ENCODE peak calls at places on chromosomes 2 and 18, in ten cellular contexts. One of them, this sample, is unnamed.
A peak's percentile ranks its signal among the peaks of the same experiment; 100 is the strongest.

GRCh38 chr18:23981369-23981768 is 33.2 kb upstream of the TTC39C start:
- DNase-seq in brain microvascular endothelial cell: no peak
- DNase-seq in IMR-90: no peak
- DNase-seq in ascending aorta: no peak
- DNase-seq in right cardiac atrium: no peak
- DNase-seq in thoracic aorta: no peak
- DNase-seq in GM23338: no peak
- DNase-seq in neural progenitor cell: peak; percentile 46
- DNase-seq in pancreas: no peak
- DNase-seq in astrocyte: no peak
- DNase-seq in this sample: no peak

GRCh38 chr2:38748857-38749804 is 2.0 kb downstream of the SRSF7 start:
- DNase-seq in neural progenitor cell: no peak
- DNase-seq in right cardiac atrium: no peak
- DNase-seq in pancreas: no peak
- DNase-seq in IMR-90: no peak
- DNase-seq in astrocyte: no peak
- DNase-seq in ascending aorta: no peak
- DNase-seq in brain microvascular endothelial cell: no peak
- DNase-seq in thoracic aorta: no peak
- DNase-seq in GM23338: no peak
- DNase-seq in this sample: no peak

GRCh38 chr2:17043173-17043572 is 377.5 kb upstream of the CYRIA start:
- DNase-seq in thoracic aorta: no peak
- DNase-seq in IMR-90: peak; percentile 43
- DNase-seq in pancreas: no peak
- DNase-seq in right cardiac atrium: no peak
- DNase-seq in ascending aorta: no peak
- DNase-seq in neural progenitor cell: no peak
- DNase-seq in astrocyte: peak; percentile 71
- DNase-seq in GM23338: no peak
- DNase-seq in brain microvascular endothelial cell: peak; percentile 20
- DNase-seq in this sample: no peak

GRCh38 chr2:109129921-109130725 is 1.1 kb downstream of the SH3RF3 start:
- DNase-seq in ascending aorta: peak; percentile 70
- DNase-seq in thoracic aorta: no peak
- DNase-seq in right cardiac atrium: peak; percentile 69
- DNase-seq in GM23338: peak; percentile 34
- DNase-seq in pancreas: peak; percentile 60
- DNase-seq in IMR-90: peak; percentile 56
- DNase-seq in neural progenitor cell: peak; percentile 34
- DNase-seq in astrocyte: peak; percentile 7
- DNase-seq in brain microvascular endothelial cell: no peak
- DNase-seq in this sample: no peak

GRCh38 chr2:45233301-45233700 is 224.0 kb upstream of the SIX2 start:
- DNase-seq in GM23338: no peak
- DNase-seq in thoracic aorta: no peak
- DNase-seq in IMR-90: no peak
- DNase-seq in right cardiac atrium: no peak
- DNase-seq in astrocyte: no peak
- DNase-seq in neural progenitor cell: no peak
- DNase-seq in ascending aorta: no peak
- DNase-seq in brain microvascular endothelial cell: no peak
- DNase-seq in pancreas: no peak
- DNase-seq in this sample: no peak

GRCh38 chr2:20641123-20641985 is 9.5 kb downstream of the HS1BP3 start:
- DNase-seq in thoracic aorta: peak; percentile 94
- DNase-seq in neural progenitor cell: no peak
- DNase-seq in brain microvascular endothelial cell: peak; percentile 81
- DNase-seq in right cardiac atrium: peak; percentile 61
- DNase-seq in astrocyte: peak; percentile 87
- DNase-seq in ascending aorta: peak; percentile 98
- DNase-seq in IMR-90: peak; percentile 77
- DNase-seq in GM23338: no peak
- DNase-seq in pancreas: no peak
- DNase-seq in this sample: no peak

GRCh38 chr2:130241041-130241707 is 42.9 kb upstream of the TUBA3E start:
- DNase-seq in astrocyte: peak; percentile 39
- DNase-seq in brain microvascular endothelial cell: peak; percentile 66
- DNase-seq in pancreas: no peak
- DNase-seq in ascending aorta: no peak
- DNase-seq in thoracic aorta: no peak
- DNase-seq in neural progenitor cell: no peak
- DNase-seq in IMR-90: peak; percentile 5
- DNase-seq in GM23338: no peak
- DNase-seq in right cardiac atrium: no peak
- DNase-seq in this sample: peak; percentile 85

GRCh38 chr2:54396107-54396506 is 60.0 kb upstream of the SPTBN1 start:
- DNase-seq in IMR-90: peak; percentile 81
- DNase-seq in GM23338: no peak
- DNase-seq in astrocyte: peak; percentile 42
- DNase-seq in neural progenitor cell: no peak
- DNase-seq in right cardiac atrium: no peak
- DNase-seq in thoracic aorta: no peak
- DNase-seq in pancreas: no peak
- DNase-seq in brain microvascular endothelial cell: peak; percentile 31
- DNase-seq in ascending aorta: no peak
- DNase-seq in this sample: no peak

GRCh38 chr18:63135101-63135500 is 184.5 kb downstream of the BCL2 start:
- DNase-seq in thoracic aorta: no peak
- DNase-seq in right cardiac atrium: no peak
- DNase-seq in IMR-90: no peak
- DNase-seq in brain microvascular endothelial cell: no peak
- DNase-seq in pancreas: no peak
- DNase-seq in astrocyte: no peak
- DNase-seq in neural progenitor cell: no peak
- DNase-seq in ascending aorta: no peak
- DNase-seq in GM23338: no peak
- DNase-seq in this sample: no peak

GRCh38 chr2:29165362-29166236 is 50.4 kb downstream of the CLIP4 start:
- DNase-seq in IMR-90: peak; percentile 93
- DNase-seq in neural progenitor cell: no peak
- DNase-seq in thoracic aorta: no peak
- DNase-seq in pancreas: no peak
- DNase-seq in astrocyte: peak; percentile 70
- DNase-seq in ascending aorta: no peak
- DNase-seq in right cardiac atrium: no peak
- DNase-seq in GM23338: no peak
- DNase-seq in brain microvascular endothelial cell: peak; percentile 63
- DNase-seq in this sample: no peak

GRCh38 chr2:235940330-235940729 is 227.9 kb downstream of the GBX2 start:
- DNase-seq in pancreas: no peak
- DNase-seq in GM23338: no peak
- DNase-seq in ascending aorta: no peak
- DNase-seq in astrocyte: peak; percentile 99
- DNase-seq in neural progenitor cell: no peak
- DNase-seq in thoracic aorta: no peak
- DNase-seq in right cardiac atrium: peak; percentile 64
- DNase-seq in brain microvascular endothelial cell: peak; percentile 99
- DNase-seq in IMR-90: peak; percentile 97
- DNase-seq in this sample: peak; percentile 58

GRCh38 chr2:187233811-187234210 is 214.2 kb downstream of the CALCRL start:
- DNase-seq in ascending aorta: no peak
- DNase-seq in astrocyte: no peak
- DNase-seq in neural progenitor cell: no peak
- DNase-seq in GM23338: no peak
- DNase-seq in right cardiac atrium: no peak
- DNase-seq in IMR-90: no peak
- DNase-seq in pancreas: no peak
- DNase-seq in brain microvascular endothelial cell: no peak
- DNase-seq in thoracic aorta: no peak
- DNase-seq in this sample: no peak

GRCh38 chr2:102092518-102092917 is 50.0 kb upstream of the IL1R1 start:
- DNase-seq in right cardiac atrium: no peak
- DNase-seq in GM23338: no peak
- DNase-seq in brain microvascular endothelial cell: no peak
- DNase-seq in neural progenitor cell: no peak
- DNase-seq in IMR-90: no peak
- DNase-seq in ascending aorta: no peak
- DNase-seq in thoracic aorta: no peak
- DNase-seq in pancreas: no peak
- DNase-seq in astrocyte: no peak
- DNase-seq in this sample: no peak

GRCh38 chr18:44915213-44915612 is 234.5 kb downstream of the SETBP1 start:
- DNase-seq in neural progenitor cell: no peak
- DNase-seq in IMR-90: no peak
- DNase-seq in ascending aorta: no peak
- DNase-seq in astrocyte: no peak
- DNase-seq in pancreas: no peak
- DNase-seq in GM23338: no peak
- DNase-seq in thoracic aorta: no peak
- DNase-seq in brain microvascular endothelial cell: no peak
- DNase-seq in right cardiac atrium: no peak
- DNase-seq in this sample: no peak

GRCh38 chr2:126700073-126700581 is 44.2 kb downstream of the GYPC start:
- DNase-seq in IMR-90: peak; percentile 42
- DNase-seq in right cardiac atrium: no peak
- DNase-seq in brain microvascular endothelial cell: no peak
- DNase-seq in neural progenitor cell: no peak
- DNase-seq in pancreas: no peak
- DNase-seq in ascending aorta: peak; percentile 11
- DNase-seq in thoracic aorta: no peak
- DNase-seq in astrocyte: peak; percentile 9
- DNase-seq in GM23338: peak; percentile 28
- DNase-seq in this sample: no peak

GRCh38 chr2:109317471-109318090 is 188.6 kb downstream of the SH3RF3 start:
- DNase-seq in right cardiac atrium: no peak
- DNase-seq in IMR-90: peak; percentile 58
- DNase-seq in neural progenitor cell: no peak
- DNase-seq in thoracic aorta: no peak
- DNase-seq in astrocyte: no peak
- DNase-seq in GM23338: no peak
- DNase-seq in brain microvascular endothelial cell: no peak
- DNase-seq in ascending aorta: no peak
- DNase-seq in pancreas: no peak
- DNase-seq in this sample: no peak

GRCh38 chr2:112749755-112750559 is 14.5 kb downstream of the CKAP2L start:
- DNase-seq in GM23338: peak; percentile 87
- DNase-seq in brain microvascular endothelial cell: peak; percentile 81
- DNase-seq in ascending aorta: peak; percentile 73
- DNase-seq in right cardiac atrium: peak; percentile 84
- DNase-seq in astrocyte: peak; percentile 49
- DNase-seq in neural progenitor cell: peak; percentile 80
- DNase-seq in thoracic aorta: no peak
- DNase-seq in IMR-90: peak; percentile 77
- DNase-seq in pancreas: peak; percentile 89
- DNase-seq in this sample: peak; percentile 69
- H3K27ac ChIP-seq in GM23338: no peak overlapping the region
- H3K27ac ChIP-seq in brain microvascular endothelial cell: peak overlapping the region; percentile 81
- H3K27ac ChIP-seq in ascending aorta: no peak overlapping the region
- H3K27ac ChIP-seq in right cardiac atrium: no peak overlapping the region
- H3K27ac ChIP-seq in astrocyte: peak overlapping the region; percentile 24
- H3K27ac ChIP-seq in neural progenitor cell: no peak overlapping the region
- H3K27ac ChIP-seq in thoracic aorta: no peak overlapping the region
- H3K27ac ChIP-seq in IMR-90: no peak overlapping the region
- H3K27ac ChIP-seq in pancreas: no peak overlapping the region
- H3K27ac ChIP-seq in this sample: no peak overlapping the region

DNA sequence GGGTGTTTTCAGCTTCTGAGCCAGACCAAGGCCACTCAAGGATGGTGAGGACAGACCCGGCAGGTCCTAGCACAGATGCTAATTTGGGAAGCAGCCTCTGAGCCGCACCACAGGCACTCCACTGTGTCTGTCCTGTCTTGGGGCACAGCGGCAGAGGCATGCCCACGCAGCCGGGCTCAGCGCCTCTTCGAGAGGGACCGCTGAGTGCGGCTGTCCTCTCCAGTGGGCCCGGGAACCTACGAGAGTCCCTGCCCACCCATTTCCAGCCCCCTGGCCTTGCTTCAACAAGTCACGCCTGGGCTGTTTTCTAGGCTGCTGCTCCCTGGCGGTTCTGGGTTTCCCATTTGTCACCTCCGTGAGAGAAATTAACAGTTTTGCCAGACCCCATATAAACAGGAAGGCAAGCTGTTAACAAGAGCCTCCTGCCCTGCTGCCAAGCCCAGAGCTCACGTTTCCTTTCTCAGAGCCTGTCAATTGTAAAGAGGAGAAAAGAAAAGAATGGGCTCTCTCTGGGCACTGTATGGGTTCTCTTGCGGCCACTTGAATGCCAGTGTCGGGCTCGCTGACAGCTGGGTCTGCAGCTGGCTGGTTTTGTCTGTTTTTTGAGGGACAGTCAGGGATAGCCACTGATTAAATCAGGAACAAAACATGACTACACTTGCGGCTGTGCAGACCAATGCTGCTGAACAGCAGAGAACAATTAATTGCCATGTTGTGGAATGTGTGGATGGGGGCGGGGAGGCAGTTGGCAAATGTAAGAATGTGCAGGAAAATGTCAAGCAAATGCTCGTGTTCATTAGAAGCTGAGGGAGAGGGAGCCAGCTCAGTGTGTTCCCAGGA is 30.6 kb downstream of the TMEM17 start:
- DNase-seq in brain microvascular endothelial cell: no peak
- DNase-seq in pancreas: no peak
- DNase-seq in right cardiac atrium: peak; percentile 65
- DNase-seq in astrocyte: no peak
- DNase-seq in ascending aorta: peak; percentile 62
- DNase-seq in thoracic aorta: no peak
- DNase-seq in GM23338: peak; percentile 20
- DNase-seq in neural progenitor cell: peak; percentile 72
- DNase-seq in IMR-90: no peak
- DNase-seq in this sample: no peak
- H3K27ac ChIP-seq in brain microvascular endothelial cell: no peak overlapping the region
- H3K27ac ChIP-seq in pancreas: peak overlapping the region; percentile 45
- H3K27ac ChIP-seq in right cardiac atrium: peak overlapping the region; percentile 39
- H3K27ac ChIP-seq in astrocyte: no peak overlapping the region
- H3K27ac ChIP-seq in ascending aorta: peak overlapping the region; percentile 67
- H3K27ac ChIP-seq in thoracic aorta: peak overlapping the region; percentile 29
- H3K27ac ChIP-seq in GM23338: peak overlapping the region; percentile 27
- H3K27ac ChIP-seq in neural progenitor cell: peak overlapping the region; percentile 14
- H3K27ac ChIP-seq in IMR-90: no peak overlapping the region
- H3K27ac ChIP-seq in this sample: no peak overlapping the region

GRCh38 chr2:226136739-226137138 is 662.9 kb downstream of the IRS1 start:
- DNase-seq in ascending aorta: no peak
- DNase-seq in right cardiac atrium: peak; percentile 41
- DNase-seq in thoracic aorta: no peak
- DNase-seq in GM23338: no peak
- DNase-seq in neural progenitor cell: no peak
- DNase-seq in brain microvascular endothelial cell: no peak
- DNase-seq in IMR-90: no peak
- DNase-seq in pancreas: no peak
- DNase-seq in astrocyte: no peak
- DNase-seq in this sample: no peak
- H3K27ac ChIP-seq in ascending aorta: no peak overlapping the region
- H3K27ac ChIP-seq in right cardiac atrium: no peak overlapping the region
- H3K27ac ChIP-seq in thoracic aorta: no peak overlapping the region
- H3K27ac ChIP-seq in GM23338: no peak overlapping the region
- H3K27ac ChIP-seq in neural progenitor cell: no peak overlapping the region
- H3K27ac ChIP-seq in brain microvascular endothelial cell: no peak overlapping the region
- H3K27ac ChIP-seq in IMR-90: peak overlapping the region; percentile 61
- H3K27ac ChIP-seq in pancreas: peak overlapping the region; percentile 75
- H3K27ac ChIP-seq in astrocyte: no peak overlapping the region
- H3K27ac ChIP-seq in this sample: no peak overlapping the region

DNA sequence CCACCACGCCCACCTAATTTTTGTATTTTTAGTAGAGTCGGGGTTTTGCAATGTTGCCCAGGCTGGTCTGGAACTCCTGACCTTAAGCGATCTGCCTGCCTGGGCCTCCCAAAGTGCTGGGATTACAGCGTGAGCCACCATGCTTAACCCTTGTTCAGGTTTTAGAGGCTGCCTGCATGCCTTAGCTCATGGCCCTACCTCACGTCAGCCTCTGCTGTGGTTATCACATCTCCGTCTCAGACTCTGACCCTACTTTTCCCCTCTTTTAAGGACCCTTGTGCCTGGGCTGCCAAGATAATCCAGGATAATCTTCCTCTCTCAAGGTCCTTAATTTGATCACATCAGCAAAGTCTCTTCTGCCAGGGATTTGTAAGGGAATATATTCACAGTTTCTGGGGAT is 98.2 kb upstream of the PMAIP1 start:
- DNase-seq in astrocyte: no peak
- DNase-seq in IMR-90: no peak
- DNase-seq in right cardiac atrium: no peak
- DNase-seq in pancreas: no peak
- DNase-seq in thoracic aorta: no peak
- DNase-seq in neural progenitor cell: no peak
- DNase-seq in ascending aorta: no peak
- DNase-seq in brain microvascular endothelial cell: no peak
- DNase-seq in GM23338: no peak
- DNase-seq in this sample: no peak
- H3K27ac ChIP-seq in astrocyte: no peak overlapping the region
- H3K27ac ChIP-seq in IMR-90: no peak overlapping the region
- H3K27ac ChIP-seq in right cardiac atrium: no peak overlapping the region
- H3K27ac ChIP-seq in pancreas: no peak overlapping the region
- H3K27ac ChIP-seq in thoracic aorta: no peak overlapping the region
- H3K27ac ChIP-seq in neural progenitor cell: no peak overlapping the region
- H3K27ac ChIP-seq in ascending aorta: no peak overlapping the region
- H3K27ac ChIP-seq in brain microvascular endothelial cell: no peak overlapping the region
- H3K27ac ChIP-seq in GM23338: no peak overlapping the region
- H3K27ac ChIP-seq in this sample: no peak overlapping the region